ENCODE peak calls at places on chromosome 2, in seven cellular contexts. A is sciatic nerve; I is pons; F is activated T-cell treated with anti-CD3 and anti-CD28 coated beads, Interleukin-2, amount 50 U/mL, for 4 hours; O is stimulated activated CD8-positive, alpha-beta memory T cell treated with anti-CD3 and anti-CD28 coated beads, Interleukin-4, amount 100 ng/mL, for 1 hour; B is stimulated activated CD4-positive, alpha-beta T cell treated with anti-CD3 and anti-CD28 coated beads, Interleukin-4, amount 100 ng/mL, for 4 hours; G is AML-193. P is an unnamed sample.
A peak's percentile ranks its signal among the peaks of the same experiment; 100 is the strongest.

GRCh38 chr2:225337183-225337582 is 62.3 kb upstream of the NYAP2 start:
- DNase-seq in A (no peak), I (no peak), F (no peak), O (no peak), B (no peak), G (no peak), P (no peak)

GRCh38 chr2:196823750-196824149 is 14.6 kb upstream of the C2orf66 start:
- DNase-seq in A (no peak), I (no peak), F (no peak), O (no peak), B (no peak), G (no peak), P (no peak)

GRCh38 chr2:102251042-102251848 is 60.1 kb upstream of the IL1RL1 start:
- DNase-seq in A (peak; percentile 80), I (no peak), F (peak; percentile 67), O (no peak), B (peak; percentile 65), G (no peak), P (peak; percentile 91)

GRCh38 chr2:239245107-239245506 is 155.7 kb downstream of the HDAC4 start:
- DNase-seq in A (no peak), I (no peak), F (no peak), O (no peak), B (no peak), G (no peak), P (no peak)

GRCh38 chr2:164371916-164372315 is 249.4 kb downstream of the GRB14 start:
- DNase-seq in A (no peak), I (no peak), F (no peak), O (no peak), B (no peak), G (no peak), P (no peak)

GRCh38 chr2:118046628-118047210 is 32.8 kb upstream of the CCDC93 start:
- DNase-seq in A (no peak), I (peak; percentile 66), F (no peak), O (no peak), B (no peak), G (peak; percentile 32), P (no peak)

GRCh38 chr2:230319211-230319862 is 7.7 kb upstream of the SP140L start:
- DNase-seq in A (no peak), I (no peak), F (peak; percentile 49), O (no peak), B (peak; percentile 34), G (no peak), P (no peak)

GRCh38 chr2:148545387-148546256 is 98.9 kb upstream of the EPC2 start:
- DNase-seq in A (no peak), I (no peak), F (no peak), O (no peak), B (no peak), G (peak; percentile 73), P (no peak)

GRCh38 chr2:191922736-191923651 is 76.1 kb upstream of the CAVIN2 start:
- DNase-seq in A (no peak), I (no peak), F (no peak), O (no peak), B (no peak), G (no peak), P (no peak)

GRCh38 chr2:12262681-12263436 is 453.9 kb upstream of the TRIB2 start:
- DNase-seq in A (no peak), I (no peak), F (no peak), O (no peak), B (no peak), G (no peak), P (no peak)

GRCh38 chr2:69222984-69223658 is 163.9 kb downstream of the GFPT1 start:
- DNase-seq in A (no peak), I (no peak), F (no peak), O (no peak), B (no peak), G (no peak), P (peak; percentile 87)

GRCh38 chr2:32832821-32833220 is 113.9 kb upstream of the LTBP1 start:
- DNase-seq in A (no peak), I (no peak), F (no peak), O (no peak), B (no peak), G (no peak), P (no peak)

GRCh38 chr2:207181526-207182274 is 16.0 kb upstream of the KLF7 start:
- DNase-seq in A (no peak), I (no peak), F (no peak), O (no peak), B (no peak), G (no peak), P (no peak)

GRCh38 chr2:227322530-227323190 is 2.4 kb upstream of the MFF start:
- DNase-seq in A (no peak), I (no peak), F (no peak), O (no peak), B (no peak), G (no peak), P (no peak)

GRCh38 chr2:45962522-45962921 is 311.0 kb downstream of the PRKCE start:
- DNase-seq in A (peak; percentile 78), I (peak; percentile 49), F (no peak), O (no peak), B (no peak), G (no peak), P (peak; percentile 93)

GRCh38 chr2:205483122-205483521 is 199.2 kb upstream of the NRP2 start:
- DNase-seq in A (no peak), I (no peak), F (no peak), O (no peak), B (no peak), G (no peak), P (no peak)

GRCh38 chr2:190849774-190850173 is 30.8 kb upstream of the GLS start:
- DNase-seq in A (no peak), I (no peak), F (no peak), O (no peak), B (no peak), G (no peak), P (no peak)

GRCh38 chr2:236536727-236537398 is 32.8 kb upstream of the ACKR3 start:
- DNase-seq in A (no peak), I (no peak), F (peak; percentile 30), O (no peak), B (peak; percentile 33), G (no peak), P (no peak)

GRCh38 chr2:170222298-170222697 is 44.4 kb downstream of the MYO3B start:
- DNase-seq in A (no peak), I (no peak), F (no peak), O (no peak), B (no peak), G (no peak), P (no peak)

GRCh38 chr2:26770986-26771586 is 7.0 kb downstream of the SLC35F6 start:
- DNase-seq in A (peak; percentile 93), I (peak; percentile 91), F (no peak), O (no peak), B (peak; percentile 14), G (no peak), P (peak; percentile 93)

GRCh38 chr2:121285077-121285449 is at the start of gene TFCP2L1:
- DNase-seq in A (no peak), I (no peak), F (no peak), O (no peak), B (peak; percentile 6), G (no peak), P (no peak)

GRCh38 chr2:16223071-16223470 is 282.7 kb downstream of the MYCN start:
- DNase-seq in A (no peak), I (no peak), F (no peak), O (no peak), B (no peak), G (no peak), P (no peak)

GRCh38 chr2:180571559-180571958 is 408.8 kb upstream of the UBE2E3 start:
- DNase-seq in A (no peak), I (no peak), F (no peak), O (no peak), B (no peak), G (no peak), P (no peak)

GRCh38 chr2:196836440-196836839 is 27.3 kb upstream of the C2orf66 start:
- DNase-seq in A (no peak), I (no peak), F (no peak), O (no peak), B (no peak), G (no peak), P (no peak)

GRCh38 chr2:15200581-15200980 is 360.6 kb downstream of the NBAS start:
- DNase-seq in A (no peak), I (no peak), F (no peak), O (no peak), B (no peak), G (no peak), P (no peak)

GRCh38 chr2:54546925-54547324 is 90.8 kb downstream of the SPTBN1 start:
- DNase-seq in A (no peak), I (no peak), F (no peak), O (no peak), B (no peak), G (no peak), P (no peak)

GRCh38 chr2:240745456-240745855 is 53.8 kb downstream of the AQP12A start:
- DNase-seq in A (no peak), I (no peak), F (no peak), O (no peak), B (no peak), G (no peak), P (no peak)

GRCh38 chr2:84495539-84496146 is 20.7 kb upstream of the DNAH6 start:
- DNase-seq in A (no peak), I (peak; percentile 78), F (peak; percentile 8), O (no peak), B (no peak), G (peak; percentile 57), P (no peak)

GRCh38 chr2:103798291-103798690 is 1036.5 kb downstream of the TMEM182 start:
- DNase-seq in A (no peak), I (no peak), F (no peak), O (no peak), B (no peak), G (no peak), P (no peak)

GRCh38 chr2:201901770-201902169 is 95.4 kb downstream of the CDK15 start:
- DNase-seq in A (no peak), I (no peak), F (no peak), O (no peak), B (no peak), G (no peak), P (peak; percentile 14)

GRCh38 chr2:212777020-212777491 is 238.5 kb upstream of the ERBB4 start:
- DNase-seq in A (no peak), I (peak; percentile 36), F (no peak), O (no peak), B (no peak), G (peak; percentile 48), P (no peak)

P was measured in posterior vena cava.